ENCODE peak calls at places on chromosome X, in five cellular contexts. C, R, X, J and F are unnamed samples.
A peak's percentile ranks its signal among the peaks of the same experiment; 100 is the strongest.

GRCh38 chrX:9873952-9874351 is 87.7 kb downstream of the SHROOM2 start:
- DNase-seq in J (no peak), X (no peak), R (peak; percentile 66), C (peak; percentile 55), F (peak; percentile 33)

GRCh38 chrX:68995780-68996551 is 167.1 kb downstream of the EFNB1 start:
- DNase-seq in X (peak; percentile 41), R (no peak), J (peak; percentile 35), C (no peak), F (no peak)

GRCh38 chrX:140817943-140818342 is 108.4 kb downstream of the LINC00632 start:
- DNase-seq in J (no peak), R (peak; percentile 35), X (no peak), C (no peak), F (no peak)

GRCh38 chrX:56764153-56764974 is 35.3 kb downstream of the NBDY start:
- DNase-seq in R (peak; percentile 78), C (no peak), X (peak; percentile 66), J (peak; percentile 79), F (no peak)

GRCh38 chrX:96386981-96387380 is 297.7 kb upstream of the DIAPH2 start:
- DNase-seq in X (no peak), J (no peak), R (no peak), C (no peak), F (no peak)

GRCh38 chrX:119266364-119266995 is 30.4 kb downstream of the PGRMC1 start:
- DNase-seq in R (peak; percentile 8), J (peak; percentile 6), C (no peak), X (no peak), F (no peak)

GRCh38 chrX:6149231-6149870 is 79.3 kb downstream of the NLGN4X start:
- DNase-seq in J (peak; percentile 21), C (no peak), X (no peak), R (no peak), F (no peak)

GRCh38 chrX:134480061-134480460 is 20.1 kb downstream of the HPRT1 start:
- DNase-seq in R (no peak), C (no peak), X (no peak), J (peak; percentile 60), F (no peak)

GRCh38 chrX:12245650-12246645 is 107.7 kb downstream of the FRMPD4 start:
- DNase-seq in J (peak; percentile 71), R (peak; percentile 57), C (no peak), X (no peak), F (no peak)

GRCh38 chrX:128769511-128769910 is 717.3 kb upstream of the ACTRT1 start:
- DNase-seq in J (no peak), X (no peak), C (no peak), R (no peak), F (no peak)

GRCh38 chrX:4925911-4926310 is 1212.5 kb upstream of the PRKX start:
- DNase-seq in J (no peak), X (no peak), C (no peak), R (peak; percentile 5), F (no peak)

GRCh38 chrX:20319054-20319453 is 52.3 kb upstream of the RPS6KA3 start:
- DNase-seq in J (no peak), R (no peak), X (no peak), C (no peak), F (no peak)
- H3K4me1 ChIP-seq in J (peaks cover 3% of the 10 kb centered on the region), R (peaks cover 2% of the 10 kb centered on the region), X (no peaks in the 10 kb centered on the region), C (peaks cover 10% of the 10 kb centered on the region), F (no peaks in the 10 kb centered on the region)

GRCh38 chrX:50165727-50166126 is 35.1 kb downstream of the AKAP4 start:
- DNase-seq in R (no peak), X (no peak), C (no peak), J (no peak), F (no peak)

GRCh38 chrX:50167366-50167765 is 33.4 kb downstream of the AKAP4 start:
- DNase-seq in J (no peak), R (no peak), C (no peak), X (no peak), F (no peak)

GRCh38 chrX:50168305-50168704 is 32.5 kb downstream of the AKAP4 start:
- DNase-seq in R (no peak), J (no peak), X (no peak), C (no peak), F (no peak)

DNA sequence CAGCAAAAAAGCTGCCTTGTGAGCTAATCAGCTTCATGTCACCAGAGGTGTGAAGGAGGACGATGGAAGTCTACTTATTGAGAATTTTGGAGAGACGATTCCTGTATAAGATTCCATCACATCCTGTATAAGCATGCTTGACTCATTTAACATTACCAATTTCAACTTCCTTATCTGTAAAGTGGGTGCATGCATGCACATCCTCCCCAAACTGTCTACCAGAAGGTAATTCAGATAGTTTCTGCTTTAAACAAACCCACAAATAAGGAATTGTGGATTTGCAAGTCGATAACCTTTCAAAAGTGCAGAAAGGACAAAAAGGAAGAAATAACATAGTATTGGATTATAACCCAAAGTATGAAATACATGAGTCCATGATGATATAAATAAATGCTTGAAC is 31.1 kb downstream of the AKAP4 start:
- DNase-seq in R (no peak), C (no peak), X (no peak), J (no peak), F (no peak)
- H3K27me3 ChIP-seq in R (no peaks in the 10 kb centered on the region), C (no peaks in the 10 kb centered on the region), X (no peaks in the 10 kb centered on the region), J (no peaks in the 10 kb centered on the region), F (no peaks in the 10 kb centered on the region)

GRCh38 chrX:107714196-107714811 is 61.3 kb downstream of the TSC22D3 start:
- DNase-seq in X (peak; percentile 8), C (peak; percentile 54), J (no peak), R (no peak), F (no peak)
- H3K4me1 ChIP-seq in X (peaks cover 8% of the 10 kb centered on the region), C (peaks cover 47% of the 10 kb centered on the region), J (peaks cover 23% of the 10 kb centered on the region), R (no peaks in the 10 kb centered on the region), F (peaks cover 15% of the 10 kb centered on the region)

GRCh38 chrX:51047950-51048349 is 137.4 kb downstream of the BMP15 start:
- DNase-seq in C (no peak), J (no peak), X (no peak), R (peak; percentile 14), F (no peak)
- H3K27me3 ChIP-seq in C (no peaks in the 10 kb centered on the region), J (peaks cover 14% of the 10 kb centered on the region), X (no peaks in the 10 kb centered on the region), R (no peaks in the 10 kb centered on the region), F (no peaks in the 10 kb centered on the region)

GRCh38 chrX:41108007-41108683 is 22.9 kb downstream of the USP9X start:
- DNase-seq in J (peak; percentile 20), C (no peak), R (peak; percentile 25), X (no peak), F (no peak)
- H3K4me1 ChIP-seq in J (peaks cover 3% of the 10 kb centered on the region), C (peaks cover 39% of the 10 kb centered on the region), R (peaks cover 5% of the 10 kb centered on the region), X (peaks cover 12% of the 10 kb centered on the region), F (no peaks in the 10 kb centered on the region)

GRCh38 chrX:136738049-136738729 is 42.5 kb downstream of the ARHGEF6 start:
- DNase-seq in C (no peak), X (no peak), R (no peak), J (no peak), F (no peak)
- H3K27me3 ChIP-seq in C (no peaks in the 10 kb centered on the region), X (no peaks in the 10 kb centered on the region), R (no peaks in the 10 kb centered on the region), J (no peaks in the 10 kb centered on the region), F (no peaks in the 10 kb centered on the region)

GRCh38 chrX:132041016-132041415 is 17.9 kb downstream of the STK26 start:
- DNase-seq in C (no peak), X (no peak), R (peak; percentile 58), J (peak; percentile 49), F (no peak)
- H3K4me1 ChIP-seq in C (no peaks in the 10 kb centered on the region), X (no peaks in the 10 kb centered on the region), R (peaks cover 2% of the 10 kb centered on the region), J (peaks cover 3% of the 10 kb centered on the region), F (no peaks in the 10 kb centered on the region)